ENCODE peak calls at places on chromosomes 16 and 17, in five cellular contexts. B, K, O, H and R are unnamed samples.

GRCh38 chr17:61806081-61806828 is 57.1 kb downstream of the BRIP1 start:
- DNase-seq in H (no peak), K (no peak), B (no peak), O (no peak), R (no peak)

GRCh38 chr16:85029981-85030381 is 2.4 kb downstream of the KIAA0513 start:
- DNase-seq in H (no peak), K (no peak), O (no peak), B (no peak), R (peak; percentile 49)

GRCh38 chr16:59236804-59237463 is 502.8 kb upstream of the GOT2 start:
- DNase-seq in O (no peak), B (no peak), H (no peak), K (no peak), R (no peak)

GRCh38 chr16:1090620-1091587 is 5.1 kb downstream of the C1QTNF8 start:
- DNase-seq in H (no peak), K (no peak), O (no peak), B (no peak), R (no peak)

GRCh38 chr17:68290955-68291835 is at the start of the genes ARSG and SLC16A6:
- DNase-seq in B (no peak), K (peak; percentile 75), O (peak; percentile 89), H (peak; percentile 35), R (peak; percentile 43)

GRCh38 chr17:4101127-4101798 is 41.6 kb downstream of the ZZEF1 start:
- DNase-seq in H (no peak), K (no peak), B (peak; percentile 17), O (no peak), R (no peak)

GRCh38 chr17:45823598-45823997 is 21.1 kb upstream of the SPPL2C start:
- DNase-seq in K (no peak), O (peak; percentile 26), B (no peak), H (no peak), R (no peak)

GRCh38 chr16:21283521-21284289 is 5.6 kb upstream of the CRYM start:
- DNase-seq in B (no peak), O (peak; percentile 5), H (no peak), K (no peak), R (no peak)

GRCh38 chr16:88816736-88817535 is 5.2 kb upstream of the APRT start:
- DNase-seq in K (no peak), B (no peak), O (no peak), H (no peak), R (no peak)

GRCh38 chr17:79023886-79024771 is at the start of gene C1QTNF1:
- DNase-seq in K (no peak), B (no peak), O (peak; percentile 56), H (no peak), R (no peak)

GRCh38 chr17:40499551-40500189 is 1.8 kb downstream of the TNS4 start:
- DNase-seq in K (no peak), O (no peak), B (no peak), H (no peak), R (no peak)

GRCh38 chr17:38620551-38621277 is 15.0 kb upstream of the SRCIN1 start:
- DNase-seq in H (no peak), O (no peak), B (no peak), K (no peak), R (no peak)